ENCODE peak calls at places on chromosomes 3 and 15, in ten cellular contexts. One of them, this sample, is unnamed.

GRCh38 chr15:51861557-51862350 is 32.3 kb downstream of the TMOD3 start:
- DNase-seq in stimulated activated effector memory CD8-positive, alpha-beta T cell treated with anti-CD3 and anti-CD28 coated beads, Interleukin-12 subunit alpha, Interleukin-12 subunit beta, amount 100 ng/mL, for 72 hours: peak; percentile 62
- DNase-seq in AG20443: no peak
- DNase-seq in transverse colon: no peak
- DNase-seq in progenitor cell of endocrine pancreas: no peak
- DNase-seq in stimulated activated CD4-positive, alpha-beta T cell treated with anti-CD3 and anti-CD28 coated beads, Interleukin-1b, Interleukin-23, amount 100 ng/mL, for 48 hours: peak; percentile 58
- DNase-seq in CD8-positive, alpha-beta memory T cell: peak; percentile 42
- DNase-seq in breast epithelium: no peak
- DNase-seq in Kasumi-1: peak; percentile 30
- DNase-seq in stimulated activated naive B cell treated with anti-CD40 and anti-IgM and Interleukin-4, amounts not matched to agents 10 μg/mL and 1 μg/mL and 100 μg/mL, for 72 hours: no peak
- DNase-seq in this sample: peak; percentile 79

GRCh38 chr15:52427804-52428203 is 100.9 kb downstream of the MYO5A start:
- DNase-seq in stimulated activated effector memory CD8-positive, alpha-beta T cell treated with anti-CD3 and anti-CD28 coated beads, Interleukin-12 subunit alpha, Interleukin-12 subunit beta, amount 100 ng/mL, for 72 hours: no peak
- DNase-seq in AG20443: peak; percentile 57
- DNase-seq in transverse colon: no peak
- DNase-seq in progenitor cell of endocrine pancreas: no peak
- DNase-seq in stimulated activated CD4-positive, alpha-beta T cell treated with anti-CD3 and anti-CD28 coated beads, Interleukin-1b, Interleukin-23, amount 100 ng/mL, for 48 hours: peak; percentile 42
- DNase-seq in CD8-positive, alpha-beta memory T cell: no peak
- DNase-seq in breast epithelium: no peak
- DNase-seq in Kasumi-1: no peak
- DNase-seq in stimulated activated naive B cell treated with anti-CD40 and anti-IgM and Interleukin-4, amounts not matched to agents 10 μg/mL and 1 μg/mL and 100 μg/mL, for 72 hours: no peak
- DNase-seq in this sample: peak; percentile 52

GRCh38 chr3:171704002-171704401 is 106.3 kb downstream of the PLD1 start:
- DNase-seq in stimulated activated effector memory CD8-positive, alpha-beta T cell treated with anti-CD3 and anti-CD28 coated beads, Interleukin-12 subunit alpha, Interleukin-12 subunit beta, amount 100 ng/mL, for 72 hours: no peak
- DNase-seq in AG20443: peak; percentile 55
- DNase-seq in transverse colon: peak; percentile 30
- DNase-seq in progenitor cell of endocrine pancreas: no peak
- DNase-seq in stimulated activated CD4-positive, alpha-beta T cell treated with anti-CD3 and anti-CD28 coated beads, Interleukin-1b, Interleukin-23, amount 100 ng/mL, for 48 hours: peak; percentile 5
- DNase-seq in CD8-positive, alpha-beta memory T cell: peak; percentile 1
- DNase-seq in breast epithelium: no peak
- DNase-seq in Kasumi-1: peak; percentile 84
- DNase-seq in stimulated activated naive B cell treated with anti-CD40 and anti-IgM and Interleukin-4, amounts not matched to agents 10 μg/mL and 1 μg/mL and 100 μg/mL, for 72 hours: no peak
- DNase-seq in this sample: peak; percentile 31

GRCh38 chr3:71428841-71429609 is 154.5 kb downstream of the FOXP1 start:
- DNase-seq in stimulated activated effector memory CD8-positive, alpha-beta T cell treated with anti-CD3 and anti-CD28 coated beads, Interleukin-12 subunit alpha, Interleukin-12 subunit beta, amount 100 ng/mL, for 72 hours: no peak
- DNase-seq in AG20443: peak; percentile 69
- DNase-seq in transverse colon: peak; percentile 36
- DNase-seq in progenitor cell of endocrine pancreas: no peak
- DNase-seq in stimulated activated CD4-positive, alpha-beta T cell treated with anti-CD3 and anti-CD28 coated beads, Interleukin-1b, Interleukin-23, amount 100 ng/mL, for 48 hours: no peak
- DNase-seq in CD8-positive, alpha-beta memory T cell: no peak
- DNase-seq in breast epithelium: peak; percentile 54
- DNase-seq in Kasumi-1: no peak
- DNase-seq in stimulated activated naive B cell treated with anti-CD40 and anti-IgM and Interleukin-4, amounts not matched to agents 10 μg/mL and 1 μg/mL and 100 μg/mL, for 72 hours: no peak
- DNase-seq in this sample: no peak

GRCh38 chr15:51046799-51047449 is 47.8 kb downstream of the TNFAIP8L3 start:
- DNase-seq in stimulated activated effector memory CD8-positive, alpha-beta T cell treated with anti-CD3 and anti-CD28 coated beads, Interleukin-12 subunit alpha, Interleukin-12 subunit beta, amount 100 ng/mL, for 72 hours: no peak
- DNase-seq in AG20443: peak; percentile 10
- DNase-seq in transverse colon: peak; percentile 65
- DNase-seq in progenitor cell of endocrine pancreas: no peak
- DNase-seq in stimulated activated CD4-positive, alpha-beta T cell treated with anti-CD3 and anti-CD28 coated beads, Interleukin-1b, Interleukin-23, amount 100 ng/mL, for 48 hours: no peak
- DNase-seq in CD8-positive, alpha-beta memory T cell: no peak
- DNase-seq in breast epithelium: no peak
- DNase-seq in Kasumi-1: no peak
- DNase-seq in stimulated activated naive B cell treated with anti-CD40 and anti-IgM and Interleukin-4, amounts not matched to agents 10 μg/mL and 1 μg/mL and 100 μg/mL, for 72 hours: no peak
- DNase-seq in this sample: no peak

GRCh38 chr15:33526532-33526931 is 215.8 kb downstream of the RYR3 start:
- DNase-seq in stimulated activated effector memory CD8-positive, alpha-beta T cell treated with anti-CD3 and anti-CD28 coated beads, Interleukin-12 subunit alpha, Interleukin-12 subunit beta, amount 100 ng/mL, for 72 hours: no peak
- DNase-seq in AG20443: no peak
- DNase-seq in transverse colon: no peak
- DNase-seq in progenitor cell of endocrine pancreas: no peak
- DNase-seq in stimulated activated CD4-positive, alpha-beta T cell treated with anti-CD3 and anti-CD28 coated beads, Interleukin-1b, Interleukin-23, amount 100 ng/mL, for 48 hours: no peak
- DNase-seq in CD8-positive, alpha-beta memory T cell: no peak
- DNase-seq in breast epithelium: no peak
- DNase-seq in Kasumi-1: no peak
- DNase-seq in stimulated activated naive B cell treated with anti-CD40 and anti-IgM and Interleukin-4, amounts not matched to agents 10 μg/mL and 1 μg/mL and 100 μg/mL, for 72 hours: no peak
- DNase-seq in this sample: no peak

GRCh38 chr3:170413291-170413690 is 5.4 kb upstream of the CLDN11 start:
- DNase-seq in stimulated activated effector memory CD8-positive, alpha-beta T cell treated with anti-CD3 and anti-CD28 coated beads, Interleukin-12 subunit alpha, Interleukin-12 subunit beta, amount 100 ng/mL, for 72 hours: no peak
- DNase-seq in AG20443: no peak
- DNase-seq in transverse colon: no peak
- DNase-seq in progenitor cell of endocrine pancreas: no peak
- DNase-seq in stimulated activated CD4-positive, alpha-beta T cell treated with anti-CD3 and anti-CD28 coated beads, Interleukin-1b, Interleukin-23, amount 100 ng/mL, for 48 hours: no peak
- DNase-seq in CD8-positive, alpha-beta memory T cell: no peak
- DNase-seq in breast epithelium: no peak
- DNase-seq in Kasumi-1: no peak
- DNase-seq in stimulated activated naive B cell treated with anti-CD40 and anti-IgM and Interleukin-4, amounts not matched to agents 10 μg/mL and 1 μg/mL and 100 μg/mL, for 72 hours: no peak
- DNase-seq in this sample: no peak

GRCh38 chr3:13452490-13453335 is 27.4 kb upstream of the HDAC11 start:
- DNase-seq in stimulated activated effector memory CD8-positive, alpha-beta T cell treated with anti-CD3 and anti-CD28 coated beads, Interleukin-12 subunit alpha, Interleukin-12 subunit beta, amount 100 ng/mL, for 72 hours: peak; percentile 63
- DNase-seq in AG20443: peak; percentile 60
- DNase-seq in transverse colon: peak; percentile 24
- DNase-seq in progenitor cell of endocrine pancreas: no peak
- DNase-seq in stimulated activated CD4-positive, alpha-beta T cell treated with anti-CD3 and anti-CD28 coated beads, Interleukin-1b, Interleukin-23, amount 100 ng/mL, for 48 hours: no peak
- DNase-seq in CD8-positive, alpha-beta memory T cell: no peak
- DNase-seq in breast epithelium: no peak
- DNase-seq in Kasumi-1: peak; percentile 94
- DNase-seq in stimulated activated naive B cell treated with anti-CD40 and anti-IgM and Interleukin-4, amounts not matched to agents 10 μg/mL and 1 μg/mL and 100 μg/mL, for 72 hours: peak; percentile 11
- DNase-seq in this sample: peak; percentile 37

GRCh38 chr15:87033056-87033455 is 953.4 kb downstream of the AGBL1 start:
- DNase-seq in stimulated activated effector memory CD8-positive, alpha-beta T cell treated with anti-CD3 and anti-CD28 coated beads, Interleukin-12 subunit alpha, Interleukin-12 subunit beta, amount 100 ng/mL, for 72 hours: no peak
- DNase-seq in AG20443: no peak
- DNase-seq in transverse colon: no peak
- DNase-seq in progenitor cell of endocrine pancreas: no peak
- DNase-seq in stimulated activated CD4-positive, alpha-beta T cell treated with anti-CD3 and anti-CD28 coated beads, Interleukin-1b, Interleukin-23, amount 100 ng/mL, for 48 hours: no peak
- DNase-seq in CD8-positive, alpha-beta memory T cell: no peak
- DNase-seq in breast epithelium: no peak
- DNase-seq in Kasumi-1: no peak
- DNase-seq in stimulated activated naive B cell treated with anti-CD40 and anti-IgM and Interleukin-4, amounts not matched to agents 10 μg/mL and 1 μg/mL and 100 μg/mL, for 72 hours: no peak
- DNase-seq in this sample: no peak

GRCh38 chr3:66076861-66077495 is 38.3 kb upstream of the MAGI1 start:
- DNase-seq in stimulated activated effector memory CD8-positive, alpha-beta T cell treated with anti-CD3 and anti-CD28 coated beads, Interleukin-12 subunit alpha, Interleukin-12 subunit beta, amount 100 ng/mL, for 72 hours: no peak
- DNase-seq in AG20443: peak; percentile 83
- DNase-seq in transverse colon: no peak
- DNase-seq in progenitor cell of endocrine pancreas: no peak
- DNase-seq in stimulated activated CD4-positive, alpha-beta T cell treated with anti-CD3 and anti-CD28 coated beads, Interleukin-1b, Interleukin-23, amount 100 ng/mL, for 48 hours: no peak
- DNase-seq in CD8-positive, alpha-beta memory T cell: no peak
- DNase-seq in breast epithelium: no peak
- DNase-seq in Kasumi-1: no peak
- DNase-seq in stimulated activated naive B cell treated with anti-CD40 and anti-IgM and Interleukin-4, amounts not matched to agents 10 μg/mL and 1 μg/mL and 100 μg/mL, for 72 hours: no peak
- DNase-seq in this sample: no peak

GRCh38 chr3:148962513-148962912 is 28.8 kb upstream of the GYG1 start:
- DNase-seq in stimulated activated effector memory CD8-positive, alpha-beta T cell treated with anti-CD3 and anti-CD28 coated beads, Interleukin-12 subunit alpha, Interleukin-12 subunit beta, amount 100 ng/mL, for 72 hours: no peak
- DNase-seq in AG20443: peak; percentile 69
- DNase-seq in transverse colon: no peak
- DNase-seq in progenitor cell of endocrine pancreas: no peak
- DNase-seq in stimulated activated CD4-positive, alpha-beta T cell treated with anti-CD3 and anti-CD28 coated beads, Interleukin-1b, Interleukin-23, amount 100 ng/mL, for 48 hours: no peak
- DNase-seq in CD8-positive, alpha-beta memory T cell: no peak
- DNase-seq in breast epithelium: no peak
- DNase-seq in Kasumi-1: peak; percentile 90
- DNase-seq in stimulated activated naive B cell treated with anti-CD40 and anti-IgM and Interleukin-4, amounts not matched to agents 10 μg/mL and 1 μg/mL and 100 μg/mL, for 72 hours: no peak
- DNase-seq in this sample: no peak

GRCh38 chr15:70269991-70270751 is 172.5 kb upstream of the TLE3 start:
- DNase-seq in stimulated activated effector memory CD8-positive, alpha-beta T cell treated with anti-CD3 and anti-CD28 coated beads, Interleukin-12 subunit alpha, Interleukin-12 subunit beta, amount 100 ng/mL, for 72 hours: no peak
- DNase-seq in AG20443: no peak
- DNase-seq in transverse colon: peak; percentile 19
- DNase-seq in progenitor cell of endocrine pancreas: no peak
- DNase-seq in stimulated activated CD4-positive, alpha-beta T cell treated with anti-CD3 and anti-CD28 coated beads, Interleukin-1b, Interleukin-23, amount 100 ng/mL, for 48 hours: no peak
- DNase-seq in CD8-positive, alpha-beta memory T cell: no peak
- DNase-seq in breast epithelium: no peak
- DNase-seq in Kasumi-1: peak; percentile 95
- DNase-seq in stimulated activated naive B cell treated with anti-CD40 and anti-IgM and Interleukin-4, amounts not matched to agents 10 μg/mL and 1 μg/mL and 100 μg/mL, for 72 hours: no peak
- DNase-seq in this sample: no peak

GRCh38 chr3:185420762-185421161 is 57.8 kb downstream of the MAP3K13 start:
- DNase-seq in stimulated activated effector memory CD8-positive, alpha-beta T cell treated with anti-CD3 and anti-CD28 coated beads, Interleukin-12 subunit alpha, Interleukin-12 subunit beta, amount 100 ng/mL, for 72 hours: no peak
- DNase-seq in AG20443: no peak
- DNase-seq in transverse colon: peak; percentile 58
- DNase-seq in progenitor cell of endocrine pancreas: no peak
- DNase-seq in stimulated activated CD4-positive, alpha-beta T cell treated with anti-CD3 and anti-CD28 coated beads, Interleukin-1b, Interleukin-23, amount 100 ng/mL, for 48 hours: no peak
- DNase-seq in CD8-positive, alpha-beta memory T cell: no peak
- DNase-seq in breast epithelium: no peak
- DNase-seq in Kasumi-1: no peak
- DNase-seq in stimulated activated naive B cell treated with anti-CD40 and anti-IgM and Interleukin-4, amounts not matched to agents 10 μg/mL and 1 μg/mL and 100 μg/mL, for 72 hours: no peak
- DNase-seq in this sample: no peak